ENCODE peak calls at places on chromosome 12, in four cellular contexts. R, K, S and M are unnamed samples.
A peak's percentile ranks its signal among the peaks of the same experiment; 100 is the strongest.

GRCh38 chr12:114925076-114925475 is 241.1 kb upstream of the TBX3 start:
- DNase-seq in R (no peak), K (no peak), S (no peak), M (no peak)

GRCh38 chr12:57888407-57889157 is 42.1 kb upstream of the CTDSP2 start:
- DNase-seq in K (no peak), S (no peak), R (no peak), M (no peak)

GRCh38 chr12:107597695-107598410 is 87.7 kb upstream of the PWP1 start:
- DNase-seq in S (no peak), R (peak; percentile 24), K (peak; percentile 3), M (no peak)

GRCh38 chr12:115763376-115763775 is 514.1 kb downstream of the MED13L start:
- DNase-seq in K (no peak), R (no peak), S (no peak), M (no peak)

GRCh38 chr12:17577405-17577804 is 512.6 kb downstream of the RERGL start:
- DNase-seq in S (no peak), K (no peak), R (no peak), M (no peak)

GRCh38 chr12:558595-558994 is 98.9 kb downstream of the B4GALNT3 start:
- DNase-seq in S (no peak), R (no peak), K (no peak), M (no peak)

GRCh38 chr12:87020071-87020470 is 763.9 kb upstream of the MGAT4C start:
- DNase-seq in S (no peak), R (no peak), K (no peak), M (no peak)

GRCh38 chr12:64670856-64671639 is 60.8 kb downstream of the RASSF3 start:
- DNase-seq in S (no peak), K (no peak), R (no peak), M (no peak)

GRCh38 chr12:53586745-53587144 is 39.4 kb downstream of the ATF7 start:
- DNase-seq in R (no peak), K (no peak), S (no peak), M (no peak)

GRCh38 chr12:56160160-56160763 is 2.1 kb downstream of the MYL6 start:
- DNase-seq in K (no peak), S (no peak), R (no peak), M (no peak)

GRCh38 chr12:24852420-24852819 is 96.5 kb downstream of the BCAT1 start:
- DNase-seq in S (no peak), R (no peak), K (no peak), M (no peak)

GRCh38 chr12:101209319-101210302 is at the start of gene SLC5A8:
- DNase-seq in S (no peak), R (no peak), K (no peak), M (no peak)

GRCh38 chr12:39723831-39724230 is 104.2 kb upstream of the ABCD2 start:
- DNase-seq in R (no peak), S (no peak), K (no peak), M (no peak)

GRCh38 chr12:65308601-65309071 is 30.2 kb downstream of the MSRB3 start:
- DNase-seq in R (no peak), K (no peak), S (no peak), M (no peak)

GRCh38 chr12:42587564-42588307 is 1.8 kb downstream of the PRICKLE1 start:
- DNase-seq in S (no peak), K (no peak), R (peak; percentile 10), M (no peak)
- TF ChIP-seq CBX5 in S (no peak), K (no peak), R (no peak), M (no peak)

DNA sequence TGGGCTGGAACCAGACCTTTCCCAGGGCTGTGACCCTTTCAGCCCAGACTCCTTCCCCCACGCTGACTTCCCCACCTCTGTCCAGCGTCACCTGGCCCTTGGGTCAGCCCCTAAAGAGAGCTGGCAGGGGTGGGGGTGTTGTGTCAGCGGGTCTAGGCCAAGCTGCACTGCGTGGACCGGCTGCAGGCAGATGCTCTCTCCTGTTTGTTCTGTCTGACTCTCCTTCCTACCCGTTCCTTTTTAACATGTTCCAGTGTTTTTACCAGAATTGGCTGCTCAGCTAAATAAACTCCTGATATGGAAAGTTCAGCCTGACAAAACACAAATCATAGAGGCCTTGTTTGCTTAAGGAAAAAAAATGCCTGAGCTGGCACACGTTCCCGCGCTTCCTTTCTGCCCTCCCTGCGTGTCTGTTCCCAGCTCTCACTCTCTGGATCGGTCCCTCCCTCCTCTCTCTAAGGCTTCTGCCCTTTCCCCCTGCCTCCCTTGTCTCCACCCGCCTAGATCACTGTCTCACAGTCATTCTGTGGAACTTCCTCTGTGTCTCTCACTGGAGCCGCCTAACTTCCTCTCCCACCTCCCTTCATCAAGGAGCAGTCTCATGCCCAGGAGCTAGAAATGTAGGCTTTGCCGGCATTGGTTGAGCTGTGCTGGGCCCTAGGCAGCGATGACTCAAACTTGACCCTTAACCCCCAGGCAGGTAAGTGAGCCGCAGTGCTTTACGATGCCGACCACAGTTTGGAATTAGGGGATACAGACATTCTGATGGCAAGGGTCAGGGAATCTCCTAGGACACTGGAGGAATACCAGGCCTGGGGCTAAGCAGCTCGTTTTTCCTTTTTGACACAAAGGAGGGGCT is 15.5 kb upstream of the MLXIP start:
- DNase-seq in S (peak; percentile 59), K (no peak), R (peak; percentile 71), M (no peak)
- TF ChIP-seq CBX5 in S (no peak), K (no peak), R (no peak), M (no peak)

GRCh38 chr12:93199831-93200236 is 177.9 kb upstream of the NUDT4 start:
- DNase-seq in S (no peak), K (no peak), R (no peak), M (no peak)

GRCh38 chr12:93200291-93200917 is 177.3 kb upstream of the NUDT4 start:
- DNase-seq in S (no peak), K (peak; percentile 32), R (no peak), M (no peak)

GRCh38 chr12:93198086-93198485 is 179.6 kb upstream of the NUDT4 start:
- DNase-seq in K (no peak), R (peak; percentile 39), S (no peak), M (no peak)

GRCh38 chr12:93195511-93195910 is 182.2 kb upstream of the NUDT4 start:
- DNase-seq in R (no peak), K (no peak), S (no peak), M (no peak)

GRCh38 chr12:93197067-93197593 is 180.6 kb upstream of the NUDT4 start:
- DNase-seq in S (no peak), R (no peak), K (no peak), M (no peak)
- TF ChIP-seq CBX5 in S (no peak), R (no peak), K (no peak), M (no peak)

GRCh38 chr12:118682656-118683055 is 298.7 kb upstream of the SRRM4 start:
- DNase-seq in K (peak; percentile 13), R (no peak), S (no peak), M (no peak)

GRCh38 chr12:118685983-118686607 is 295.2 kb upstream of the SRRM4 start:
- DNase-seq in K (no peak), S (no peak), R (no peak), M (no peak)

GRCh38 chr12:118680361-118680963 is 300.9 kb upstream of the SRRM4 start:
- DNase-seq in S (no peak), R (no peak), K (no peak), M (no peak)
- TF ChIP-seq CBX5 in S (no peak), R (no peak), K (no peak), M (no peak)

DNA sequence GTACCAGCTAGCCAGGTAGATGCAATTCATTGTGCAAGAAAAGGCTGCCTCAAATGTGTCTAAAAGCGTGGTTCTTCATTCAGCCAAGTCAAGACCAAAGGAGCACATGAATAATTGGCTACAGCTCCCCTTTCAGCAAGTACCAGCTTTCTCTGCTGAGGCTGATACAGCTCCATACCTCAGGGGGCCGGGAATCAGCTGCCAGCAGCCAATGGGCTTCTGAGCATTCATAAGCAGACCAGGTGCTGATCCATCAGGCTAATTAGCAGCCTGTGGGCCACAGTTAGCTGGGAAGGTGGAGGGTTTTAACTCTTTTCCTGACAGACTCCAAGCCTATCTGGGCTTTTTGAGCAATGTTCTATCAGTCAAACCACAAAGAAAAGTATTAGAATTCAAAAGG is 264.7 kb downstream of the APAF1 start:
- DNase-seq in R (no peak), S (no peak), K (no peak), M (peak; percentile 33)
- TF ChIP-seq CBX5 in R (no peak), S (no peak), K (no peak), M (no peak)

GRCh38 chr12:77163068-77163810 is 97.9 kb upstream of the E2F7 start:
- DNase-seq in R (no peak), K (no peak), S (no peak), M (no peak)
- TF ChIP-seq CBX5 in R (no peak), K (no peak), S (no peak), M (no peak)

GRCh38 chr12:13102481-13103195 is 829 bp downstream of the GSG1 start:
- DNase-seq in S (no peak), R (no peak), K (no peak), M (no peak)
- TF ChIP-seq CBX5 in S (no peak), R (no peak), K (no peak), M (no peak)